ENCODE peak calls at places on chromosomes 7 and 10, in seven cellular contexts. Q, T, N, B, U, A and Y are unnamed samples.

GRCh38 chr7:46908770-46909169 is 673.1 kb downstream of the TNS3 start:
- DNase-seq in A (no peak), Q (no peak), T (no peak), U (no peak), B (peak; percentile 78), N (no peak), Y (no peak)

GRCh38 chr7:14902589-14902963 is at the start of gene DGKB:
- DNase-seq in Q (peak; percentile 57), T (no peak), A (peak; percentile 14), N (no peak), B (peak; percentile 3), U (no peak), Y (no peak)

GRCh38 chr7:146772581-146772980 is 656.0 kb downstream of the CNTNAP2 start:
- DNase-seq in T (no peak), U (no peak), N (no peak), B (no peak), Q (no peak), A (peak; percentile 41), Y (no peak)

GRCh38 chr7:30984359-30985107 is 20.8 kb downstream of the GHRHR start:
- DNase-seq in B (no peak), Q (no peak), A (no peak), T (no peak), U (no peak), N (no peak), Y (no peak)

GRCh38 chr10:13724484-13724883 is 137.7 kb downstream of the PRPF18 start:
- DNase-seq in Q (peak; percentile 50), B (peak; percentile 92), A (no peak), U (no peak), T (no peak), N (no peak), Y (no peak)

GRCh38 chr7:42227523-42227922 is 9.5 kb downstream of the GLI3 start:
- DNase-seq in N (peak; percentile 64), U (no peak), A (peak; percentile 17), T (no peak), B (no peak), Q (no peak), Y (peak; percentile 29)

GRCh38 chr7:140003913-140004382 is 58.8 kb downstream of the PARP12 start:
- DNase-seq in B (peak; percentile 75), Q (no peak), N (peak; percentile 82), U (no peak), T (no peak), A (peak; percentile 72), Y (peak; percentile 78)

GRCh38 chr10:25113231-25114035 is 61.4 kb upstream of the GPR158 start:
- DNase-seq in Q (peak; percentile 72), A (peak; percentile 81), T (peak; percentile 83), N (peak; percentile 70), B (peak; percentile 53), U (peak; percentile 60), Y (peak; percentile 60)

GRCh38 chr10:36880898-36881297 is 244.5 kb upstream of the ANKRD30A start:
- DNase-seq in Q (no peak), T (no peak), N (peak; percentile 34), U (no peak), B (peak; percentile 56), A (no peak), Y (no peak)

GRCh38 chr7:16564909-16565426 is 38.3 kb downstream of the LRRC72 start:
- DNase-seq in A (no peak), Q (no peak), T (no peak), B (peak; percentile 55), U (no peak), N (peak; percentile 61), Y (peak; percentile 44)

GRCh38 chr10:3511483-3511882 is 273.5 kb downstream of the KLF6 start:
- DNase-seq in Q (no peak), U (no peak), N (no peak), A (no peak), T (no peak), B (no peak), Y (no peak)

GRCh38 chr10:3510741-3511140 is 274.3 kb downstream of the KLF6 start:
- DNase-seq in B (no peak), A (no peak), U (no peak), Q (no peak), N (no peak), T (no peak), Y (no peak)

GRCh38 chr10:3514691-3515090 is 270.3 kb downstream of the KLF6 start:
- DNase-seq in N (no peak), U (no peak), B (no peak), A (no peak), Q (no peak), T (no peak), Y (no peak)

GRCh38 chr10:3509355-3509754 is 275.7 kb downstream of the KLF6 start:
- DNase-seq in T (no peak), U (no peak), A (no peak), B (no peak), Q (no peak), N (no peak), Y (no peak)

GRCh38 chr10:3512263-3512662 is 272.7 kb downstream of the KLF6 start:
- DNase-seq in A (no peak), N (no peak), U (no peak), T (no peak), Q (no peak), B (no peak), Y (no peak)
- TF ChIP-seq CTCF in A (no peak), N (no peak), U (no peak), T (no peak), Q (no peak), B (no peak), Y (no peak)

DNA sequence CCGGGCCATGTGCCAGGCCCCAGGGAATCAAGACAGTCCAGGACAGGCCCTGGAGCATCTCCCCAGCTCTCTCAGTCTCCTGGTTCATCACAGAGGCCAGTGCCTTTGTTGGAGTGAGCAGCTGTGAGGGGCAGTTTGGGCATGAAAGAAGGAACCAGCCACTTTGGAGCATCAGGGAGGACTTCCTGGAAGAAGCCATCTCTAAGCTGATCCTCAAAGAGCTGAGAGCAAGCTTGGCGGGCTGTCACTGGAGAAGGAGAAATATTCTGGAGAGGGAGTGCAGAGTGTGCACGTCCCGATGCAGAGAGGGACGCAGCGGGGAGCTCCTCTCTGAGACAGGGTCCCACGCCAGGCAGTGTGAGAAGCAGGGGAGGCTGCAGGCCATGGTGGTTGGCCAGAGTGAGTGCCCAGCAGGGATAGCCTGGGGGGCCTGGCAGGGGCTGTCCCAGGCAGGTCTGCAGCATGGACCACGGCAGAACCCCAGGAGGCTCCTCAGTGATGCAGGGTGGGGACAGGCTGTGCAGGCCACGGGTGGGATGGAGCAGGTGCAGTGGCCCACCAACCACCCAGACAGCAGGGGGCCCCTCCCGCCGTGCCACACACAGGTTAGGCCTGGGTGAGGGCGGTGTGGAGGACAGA is 34.7 kb downstream of the PWWP2B start:
- DNase-seq in N (no peak), A (no peak), U (no peak), Q (no peak), B (no peak), T (no peak), Y (no peak)
- TF ChIP-seq CTCF in N (no peak), A (no peak), U (no peak), Q (no peak), B (no peak), T (no peak), Y (no peak)

GRCh38 chr10:79246606-79247275 is 100.5 kb upstream of the PPIF start:
- DNase-seq in T (peak; percentile 86), A (peak; percentile 42), Q (peak; percentile 86), N (no peak), B (no peak), U (no peak), Y (no peak)
- TF ChIP-seq CTCF in T (no peak), A (no peak), Q (no peak), N (no peak), B (no peak), U (no peak), Y (no peak)

GRCh38 chr10:28947209-28947608 is 269.9 kb downstream of the BAMBI start:
- DNase-seq in U (no peak), T (no peak), Q (no peak), B (peak; percentile 21), A (no peak), N (no peak), Y (no peak)
- TF ChIP-seq CTCF in U (no peak), T (no peak), Q (no peak), B (no peak), A (no peak), N (no peak), Y (no peak)

DNA sequence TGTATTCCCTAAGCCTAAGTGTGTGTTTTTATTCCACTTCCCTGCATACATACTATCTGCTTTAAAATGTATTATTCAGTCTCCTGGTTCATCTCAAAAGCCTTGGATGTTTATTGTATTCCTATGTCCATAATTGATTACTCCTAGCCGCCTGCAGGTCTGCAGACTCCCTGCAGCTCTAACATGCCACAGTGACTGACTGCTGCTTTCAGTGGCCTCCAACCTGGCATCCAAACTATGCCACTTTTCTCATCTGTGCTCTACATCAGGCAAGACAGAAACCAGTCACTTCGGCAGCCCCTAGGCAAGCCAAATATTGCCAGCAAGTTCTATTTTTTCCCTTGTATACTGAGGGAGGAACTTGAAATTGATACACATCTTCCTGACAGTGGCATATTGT is 81.8 kb downstream of the ABCA13 start:
- DNase-seq in N (no peak), B (no peak), Q (no peak), T (no peak), U (no peak), A (no peak), Y (no peak)
- TF ChIP-seq CTCF in N (peak; percentile 8), B (no peak), Q (no peak), T (no peak), U (no peak), A (no peak), Y (no peak)

GRCh38 chr10:112243713-112244112 is 39.5 kb upstream of the TECTB start:
- DNase-seq in B (no peak), U (no peak), Q (no peak), A (no peak), N (no peak), T (no peak), Y (no peak)
- TF ChIP-seq CTCF in B (no peak), U (no peak), Q (no peak), A (no peak), N (no peak), T (no peak), Y (no peak)

GRCh38 chr10:6580279-6581029 is 378 bp upstream of the PRKCQ start:
- DNase-seq in T (no peak), N (peak; percentile 71), B (peak; percentile 47), Q (peak; percentile 47), A (peak; percentile 87), U (peak; percentile 78), Y (peak; percentile 89)
- TF ChIP-seq CTCF in T (peak; percentile 62), N (peak; percentile 17), B (peak; percentile 55), Q (peak; percentile 25), A (peak; percentile 88), U (peak; percentile 71), Y (peak; percentile 80)

DNA sequence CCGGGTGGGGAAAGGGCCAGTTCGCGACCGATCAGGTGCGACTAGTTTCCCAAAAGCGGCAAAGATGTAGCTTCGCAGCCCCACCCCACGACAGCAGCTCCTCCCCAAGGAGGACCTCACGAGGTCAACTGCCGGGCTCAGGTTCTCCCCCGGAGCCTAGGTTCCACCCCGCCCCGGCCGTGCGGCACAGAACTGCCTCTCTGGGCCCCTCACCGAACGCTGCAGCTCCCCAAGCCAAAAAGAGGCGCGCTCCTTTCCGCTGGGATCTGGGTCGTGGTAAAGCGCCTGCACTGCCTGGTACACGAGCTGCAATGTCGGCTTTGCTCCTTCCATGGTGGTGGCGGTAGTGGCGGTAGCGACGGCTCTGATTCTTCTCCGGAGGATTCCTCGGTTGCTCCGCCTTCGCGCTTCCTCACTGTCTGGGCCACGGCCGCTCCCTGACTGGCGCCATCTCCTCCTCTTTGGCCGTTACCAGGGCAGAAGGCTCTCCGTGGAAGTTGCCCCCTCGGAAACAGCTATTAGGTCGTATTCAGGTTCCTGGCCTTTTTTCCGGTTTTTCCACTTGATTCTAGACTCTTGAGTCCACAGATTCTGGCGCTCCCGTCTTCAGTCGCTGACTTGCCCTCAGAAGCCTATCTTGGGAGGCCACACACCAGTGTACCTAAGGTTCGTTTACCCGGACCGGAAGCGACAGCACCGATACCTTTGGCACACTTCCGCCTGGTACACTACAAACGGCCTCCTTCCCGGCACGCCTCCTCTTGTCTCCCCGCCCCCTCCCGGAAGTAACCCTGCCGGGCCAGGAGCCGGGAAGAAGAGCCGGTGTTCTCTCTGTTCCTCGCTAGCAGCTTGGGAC is at the start of gene TNPO3:
- DNase-seq in U (peak; percentile 78), N (peak; percentile 96), A (peak; percentile 87), Q (peak; percentile 95), B (peak; percentile 88), T (peak; percentile 96), Y (peak; percentile 93)
- TF ChIP-seq CTCF in U (no peak), N (peak; percentile 11), A (no peak), Q (no peak), B (no peak), T (no peak), Y (no peak)